ENCODE peak calls at places on chromosomes 2 and 18, in five cellular contexts. One of them, this sample, is unnamed.

GRCh38 chr2:9424447-9425164 is 1.2 kb downstream of the CPSF3 start:
- DNase-seq in Peyer's patch: no peak
- DNase-seq in pancreas: no peak
- DNase-seq in cardiac muscle cell: no peak
- DNase-seq in heart left ventricle: no peak
- DNase-seq in this sample: no peak

GRCh38 chr2:191835539-191836350 is 11.1 kb downstream of the CAVIN2 start:
- DNase-seq in Peyer's patch: no peak
- DNase-seq in pancreas: no peak
- DNase-seq in cardiac muscle cell: no peak
- DNase-seq in heart left ventricle: no peak
- DNase-seq in this sample: no peak

GRCh38 chr18:48328473-48329205 is 80.5 kb downstream of the ZBTB7C start:
- DNase-seq in Peyer's patch: no peak
- DNase-seq in pancreas: no peak
- DNase-seq in cardiac muscle cell: no peak
- DNase-seq in heart left ventricle: no peak
- DNase-seq in this sample: no peak

GRCh38 chr2:200274116-200275075 is 32.1 kb upstream of the SPATS2L start:
- DNase-seq in Peyer's patch: no peak
- DNase-seq in pancreas: no peak
- DNase-seq in cardiac muscle cell: no peak
- DNase-seq in heart left ventricle: no peak
- DNase-seq in this sample: no peak

GRCh38 chr18:26422472-26423162 is 125.7 kb downstream of the KCTD1 start:
- DNase-seq in Peyer's patch: no peak
- DNase-seq in pancreas: no peak
- DNase-seq in cardiac muscle cell: no peak
- DNase-seq in heart left ventricle: no peak
- DNase-seq in this sample: no peak

GRCh38 chr2:205706769-205707375 is 24.6 kb downstream of the NRP2 start:
- DNase-seq in Peyer's patch: peak; percentile 86
- DNase-seq in pancreas: no peak
- DNase-seq in cardiac muscle cell: no peak
- DNase-seq in heart left ventricle: peak; percentile 75
- DNase-seq in this sample: peak; percentile 35

GRCh38 chr2:214127178-214127970 is 283.5 kb upstream of the VWC2L start:
- DNase-seq in Peyer's patch: no peak
- DNase-seq in pancreas: no peak
- DNase-seq in cardiac muscle cell: no peak
- DNase-seq in heart left ventricle: no peak
- DNase-seq in this sample: no peak

GRCh38 chr2:238488347-238488826 is 61.7 kb downstream of the ASB1 start:
- DNase-seq in Peyer's patch: no peak
- DNase-seq in pancreas: no peak
- DNase-seq in cardiac muscle cell: no peak
- DNase-seq in heart left ventricle: no peak
- DNase-seq in this sample: no peak

GRCh38 chr18:42956287-42956686 is 159.2 kb downstream of the RIT2 start:
- DNase-seq in Peyer's patch: no peak
- DNase-seq in pancreas: no peak
- DNase-seq in cardiac muscle cell: no peak
- DNase-seq in heart left ventricle: no peak
- DNase-seq in this sample: no peak

GRCh38 chr18:10060469-10060782 is 146.6 kb downstream of the VAPA start:
- DNase-seq in Peyer's patch: no peak
- DNase-seq in pancreas: no peak
- DNase-seq in cardiac muscle cell: no peak
- DNase-seq in heart left ventricle: no peak
- DNase-seq in this sample: no peak
- H3K4me1 ChIP-seq in Peyer's patch: no peaks in the 10 kb centered on the region
- H3K4me1 ChIP-seq in pancreas: no peaks in the 10 kb centered on the region
- H3K4me1 ChIP-seq in cardiac muscle cell: peaks cover 8% of the 10 kb centered on the region
- H3K4me1 ChIP-seq in heart left ventricle: peaks cover 26% of the 10 kb centered on the region
- H3K4me1 ChIP-seq in this sample: no peaks in the 10 kb centered on the region

GRCh38 chr2:46971914-46972313 is 56.3 kb upstream of the MCFD2 start:
- DNase-seq in Peyer's patch: no peak
- DNase-seq in pancreas: no peak
- DNase-seq in cardiac muscle cell: no peak
- DNase-seq in heart left ventricle: no peak
- DNase-seq in this sample: no peak

GRCh38 chr2:46964835-46965560 is 49.4 kb upstream of the MCFD2 start:
- DNase-seq in Peyer's patch: no peak
- DNase-seq in pancreas: peak; percentile 34
- DNase-seq in cardiac muscle cell: no peak
- DNase-seq in heart left ventricle: no peak
- DNase-seq in this sample: no peak

GRCh38 chr2:46970334-46971288 is 55.0 kb upstream of the MCFD2 start:
- DNase-seq in Peyer's patch: no peak
- DNase-seq in pancreas: peak; percentile 94
- DNase-seq in cardiac muscle cell: no peak
- DNase-seq in heart left ventricle: no peak
- DNase-seq in this sample: peak; percentile 91

GRCh38 chr2:46966576-46966975 is 51.0 kb upstream of the MCFD2 start:
- DNase-seq in Peyer's patch: no peak
- DNase-seq in pancreas: no peak
- DNase-seq in cardiac muscle cell: no peak
- DNase-seq in heart left ventricle: no peak
- DNase-seq in this sample: no peak

DNA sequence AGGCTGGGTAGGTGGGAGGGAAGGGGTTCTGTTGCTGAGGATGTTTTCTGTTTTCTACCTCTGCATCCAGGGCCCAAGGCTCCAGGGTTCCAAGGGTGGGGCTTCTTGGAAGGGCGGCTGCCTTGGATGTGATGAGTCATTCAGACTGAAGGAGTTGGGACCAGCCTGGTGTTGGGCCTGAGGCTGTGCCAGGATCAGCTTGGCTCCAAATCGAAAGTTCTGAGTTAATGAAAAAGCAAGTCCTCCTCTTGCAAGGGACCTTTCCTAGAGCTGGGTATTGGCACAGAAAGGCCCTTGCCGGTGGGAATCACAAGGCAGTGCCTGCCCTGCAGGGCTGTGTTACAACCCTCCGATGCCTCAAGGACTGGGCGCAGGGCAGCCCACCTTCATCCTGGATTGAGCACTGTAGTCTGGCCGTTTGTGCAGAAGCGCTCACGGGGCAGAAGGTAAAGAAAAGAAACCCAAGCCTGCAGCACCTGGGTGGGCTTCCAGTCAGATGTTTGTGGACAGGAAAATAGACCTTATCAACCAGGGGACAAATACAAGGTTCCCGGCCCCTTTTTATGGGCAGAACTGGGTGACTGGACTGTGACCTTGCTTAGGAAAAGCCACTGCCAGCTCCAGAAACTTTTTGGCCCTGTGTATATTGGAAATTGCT is 52.5 kb upstream of the MCFD2 start:
- DNase-seq in Peyer's patch: no peak
- DNase-seq in pancreas: peak; percentile 74
- DNase-seq in cardiac muscle cell: no peak
- DNase-seq in heart left ventricle: no peak
- DNase-seq in this sample: peak; percentile 84
- H3K4me3 ChIP-seq in Peyer's patch: no peak overlapping the region
- H3K4me3 ChIP-seq in pancreas: no peak overlapping the region
- H3K4me3 ChIP-seq in cardiac muscle cell: no peak overlapping the region
- H3K4me3 ChIP-seq in heart left ventricle: no peak overlapping the region
- H3K4me3 ChIP-seq in this sample: no peak overlapping the region

GRCh38 chr18:3268306-3268705 is 6.4 kb downstream of the MYL12B start:
- DNase-seq in Peyer's patch: no peak
- DNase-seq in pancreas: no peak
- DNase-seq in cardiac muscle cell: no peak
- DNase-seq in heart left ventricle: no peak
- DNase-seq in this sample: no peak

GRCh38 chr18:3266062-3266608 is 4.2 kb downstream of the MYL12B start:
- DNase-seq in Peyer's patch: no peak
- DNase-seq in pancreas: no peak
- DNase-seq in cardiac muscle cell: no peak
- DNase-seq in heart left ventricle: no peak
- DNase-seq in this sample: no peak

GRCh38 chr18:3273042-3273441 is 11.1 kb downstream of the MYL12B start:
- DNase-seq in Peyer's patch: no peak
- DNase-seq in pancreas: no peak
- DNase-seq in cardiac muscle cell: no peak
- DNase-seq in heart left ventricle: no peak
- DNase-seq in this sample: no peak

GRCh38 chr18:3269241-3269640 is 7.3 kb downstream of the MYL12B start:
- DNase-seq in Peyer's patch: no peak
- DNase-seq in pancreas: no peak
- DNase-seq in cardiac muscle cell: no peak
- DNase-seq in heart left ventricle: no peak
- DNase-seq in this sample: no peak

DNA sequence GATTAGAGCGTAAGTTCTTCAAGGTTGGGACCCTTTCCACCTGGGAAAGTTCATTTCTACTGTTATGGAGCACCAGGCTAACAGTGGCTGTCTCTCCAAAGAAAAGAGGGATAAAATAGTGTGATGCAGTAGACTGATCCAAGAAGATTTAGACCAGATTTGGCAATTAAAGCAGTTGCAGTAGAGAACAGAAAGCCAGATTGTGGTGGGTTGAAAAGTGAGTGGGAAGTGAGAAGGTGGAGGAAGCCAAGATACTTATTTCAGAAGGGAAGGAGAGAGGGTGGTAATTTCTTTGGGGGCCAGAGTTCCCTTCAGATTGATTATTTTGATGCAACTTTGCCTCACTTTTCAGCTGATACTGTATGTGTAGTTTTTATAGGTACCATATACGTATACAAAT is 8.0 kb downstream of the MYL12B start:
- DNase-seq in Peyer's patch: no peak
- DNase-seq in pancreas: no peak
- DNase-seq in cardiac muscle cell: no peak
- DNase-seq in heart left ventricle: no peak
- DNase-seq in this sample: no peak
- H3K4me1 ChIP-seq in Peyer's patch: peaks cover 3% of the 10 kb centered on the region
- H3K4me1 ChIP-seq in pancreas: peaks cover 45% of the 10 kb centered on the region
- H3K4me1 ChIP-seq in cardiac muscle cell: peaks cover 5% of the 10 kb centered on the region
- H3K4me1 ChIP-seq in heart left ventricle: peaks cover 39% of the 10 kb centered on the region
- H3K4me1 ChIP-seq in this sample: peaks cover 22% of the 10 kb centered on the region

GRCh38 chr2:105802587-105802986 is 57.9 kb downstream of the NCK2 start:
- DNase-seq in Peyer's patch: peak; percentile 70
- DNase-seq in pancreas: no peak
- DNase-seq in cardiac muscle cell: no peak
- DNase-seq in heart left ventricle: no peak
- DNase-seq in this sample: no peak
- H3K4me3 ChIP-seq in Peyer's patch: no peak overlapping the region
- H3K4me3 ChIP-seq in pancreas: no peak overlapping the region
- H3K4me3 ChIP-seq in cardiac muscle cell: no peak overlapping the region
- H3K4me3 ChIP-seq in heart left ventricle: no peak overlapping the region
- H3K4me3 ChIP-seq in this sample: no peak overlapping the region

DNA sequence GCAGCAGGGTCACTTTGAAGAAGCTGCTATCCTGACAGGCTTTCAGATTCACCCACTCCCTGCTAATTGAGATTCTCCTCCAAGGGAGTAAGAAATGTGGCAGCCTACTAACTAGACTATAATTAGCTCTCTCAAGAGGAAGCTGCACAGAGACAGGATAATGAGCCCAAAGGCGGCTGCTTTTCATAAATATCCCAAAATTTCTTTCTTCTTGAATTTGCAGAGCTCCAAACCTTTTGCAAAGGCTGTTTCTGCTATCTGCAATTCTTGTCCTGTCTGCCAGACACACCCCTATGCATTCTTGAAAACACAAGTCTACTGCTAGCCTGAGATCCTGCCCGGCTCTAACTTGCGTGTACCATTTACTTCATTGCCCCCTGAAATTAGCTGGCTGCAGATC is 54.0 kb upstream of the RNU4ATAC start:
- DNase-seq in Peyer's patch: no peak
- DNase-seq in pancreas: no peak
- DNase-seq in cardiac muscle cell: peak; percentile 37
- DNase-seq in heart left ventricle: no peak
- DNase-seq in this sample: no peak
- H3K4me1 ChIP-seq in Peyer's patch: no peaks in the 10 kb centered on the region
- H3K4me1 ChIP-seq in pancreas: peaks cover 7% of the 10 kb centered on the region
- H3K4me1 ChIP-seq in cardiac muscle cell: peaks cover 42% of the 10 kb centered on the region
- H3K4me1 ChIP-seq in heart left ventricle: peaks cover 42% of the 10 kb centered on the region
- H3K4me1 ChIP-seq in this sample: peaks cover 8% of the 10 kb centered on the region

DNA sequence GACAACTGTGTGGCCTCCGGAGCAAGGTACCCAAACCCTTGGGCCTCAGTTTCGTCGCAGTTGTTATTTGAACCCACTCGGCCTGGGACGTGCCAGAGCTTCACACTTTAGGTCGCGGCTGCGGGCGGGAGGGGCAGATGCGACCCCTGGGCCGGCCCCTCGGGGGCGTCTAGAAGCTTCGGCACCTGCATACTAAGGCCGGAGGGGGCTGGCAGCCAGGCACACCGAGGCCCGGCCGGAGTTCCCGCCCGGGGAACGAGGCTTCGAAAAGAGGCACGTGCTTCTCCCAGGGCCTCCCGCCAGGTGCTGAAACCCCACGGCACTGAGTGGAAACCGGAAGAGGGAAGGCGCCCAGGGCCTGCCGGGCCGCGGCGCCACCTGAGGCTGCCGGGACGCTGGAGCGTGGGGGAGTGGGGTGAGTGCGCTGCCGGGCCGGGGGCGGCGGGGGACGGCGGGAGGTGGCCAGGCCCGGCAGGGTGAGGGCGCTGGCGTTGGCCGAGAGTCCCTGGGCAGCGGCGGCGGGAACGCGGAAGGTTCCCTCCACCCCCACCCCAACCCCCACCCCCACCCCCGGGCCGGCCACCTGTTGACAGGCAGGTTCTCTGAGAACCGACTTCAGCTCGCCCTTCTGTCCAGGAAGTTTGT is 8.9 kb downstream of the OTX1 start:
- DNase-seq in Peyer's patch: no peak
- DNase-seq in pancreas: no peak
- DNase-seq in cardiac muscle cell: no peak
- DNase-seq in heart left ventricle: no peak
- DNase-seq in this sample: no peak
- H3K4me3 ChIP-seq in Peyer's patch: no peak overlapping the region
- H3K4me3 ChIP-seq in pancreas: no peak overlapping the region
- H3K4me3 ChIP-seq in cardiac muscle cell: no peak overlapping the region
- H3K4me3 ChIP-seq in heart left ventricle: peak overlapping the region; percentile 5
- H3K4me3 ChIP-seq in this sample: no peak overlapping the region